ENCODE peak calls at places on chromosomes 5 and 9, in four cellular contexts. J, R, Q and G are unnamed samples. For H3K9me3, the result is how much of the 10 kb centered on the place peaks cover.

GRCh38 chr9:36049408-36049807 is 12.7 kb downstream of the RECK start:
- DNase-seq in Q (no peak), R (no peak), J (no peak), G (no peak)

GRCh38 chr5:73370620-73371583 is 77.7 kb downstream of the FOXD1 start:
- DNase-seq in R (peak), J (no peak), Q (no peak), G (no peak)

GRCh38 chr9:34562136-34562745 is 27.3 kb downstream of the CNTFR start:
- DNase-seq in J (no peak), R (no peak), Q (no peak), G (no peak)

GRCh38 chr5:22372376-22372775 is 480.8 kb downstream of the CDH12 start:
- DNase-seq in Q (no peak), R (peak), J (no peak), G (no peak)

GRCh38 chr9:98523231-98523901 is 185.4 kb downstream of the GABBR2 start:
- DNase-seq in J (no peak), R (peak), Q (no peak), G (no peak)

GRCh38 chr5:131379723-131380122 is 115.9 kb downstream of the CDC42SE2 start:
- DNase-seq in Q (no peak), R (peak), J (no peak), G (no peak)

GRCh38 chr5:175853573-175854230 is 17.7 kb upstream of the CPLX2 start:
- DNase-seq in J (no peak), Q (no peak), R (peak), G (no peak)

GRCh38 chr5:113574417-113574816 is 60.9 kb downstream of the YTHDC2 start:
- DNase-seq in Q (no peak), J (peak), R (no peak), G (no peak)

GRCh38 chr9:87725900-87726709 is at the start of gene CTSL:
- DNase-seq in Q (peak), J (peak), R (peak), G (peak)

GRCh38 chr5:62560786-62561185 is 17.8 kb upstream of the LRRC70 start:
- DNase-seq in J (no peak), Q (no peak), R (no peak), G (no peak)

GRCh38 chr5:96507128-96507527 is 74.1 kb upstream of the PCSK1 start:
- DNase-seq in J (no peak), R (no peak), Q (no peak), G (no peak)

GRCh38 chr5:174172104-174172965 is 126.8 kb downstream of the NSG2 start:
- DNase-seq in Q (no peak), R (no peak), J (no peak), G (no peak)

GRCh38 chr9:113520109-113520642 is 56.6 kb downstream of the RGS3 start:
- DNase-seq in R (peak), Q (no peak), J (no peak), G (peak)

GRCh38 chr5:163269624-163270023 is 167.8 kb upstream of the CCNG1 start:
- DNase-seq in R (peak), Q (no peak), J (no peak), G (no peak)

GRCh38 chr9:77816641-77817341 is 168.7 kb upstream of the GNA14 start:
- DNase-seq in J (no peak), Q (no peak), R (no peak), G (no peak)

GRCh38 chr5:172864161-172864560 is 30.1 kb downstream of the ERGIC1 start:
- DNase-seq in Q (no peak), J (no peak), R (no peak), G (no peak)

GRCh38 chr5:127561254-127561653 is 43.8 kb downstream of the PRRC1 start:
- DNase-seq in J (no peak), Q (no peak), R (no peak), G (no peak)

GRCh38 chr5:127563133-127563532 is 45.7 kb downstream of the PRRC1 start:
- DNase-seq in J (no peak), R (peak), Q (no peak), G (no peak)

GRCh38 chr5:127565586-127566270 is 48.3 kb downstream of the PRRC1 start:
- DNase-seq in R (no peak), J (no peak), Q (no peak), G (no peak)

GRCh38 chr5:127564002-127564769 is 46.7 kb downstream of the PRRC1 start:
- DNase-seq in Q (peak), J (no peak), R (peak), G (no peak)

GRCh38 chr5:127562252-127562651 is 44.8 kb downstream of the PRRC1 start:
- DNase-seq in R (peak), J (no peak), Q (no peak), G (no peak)
- TF ChIP-seq CTCF in R (peak), J (peak), Q (peak), G (no peak)

DNA sequence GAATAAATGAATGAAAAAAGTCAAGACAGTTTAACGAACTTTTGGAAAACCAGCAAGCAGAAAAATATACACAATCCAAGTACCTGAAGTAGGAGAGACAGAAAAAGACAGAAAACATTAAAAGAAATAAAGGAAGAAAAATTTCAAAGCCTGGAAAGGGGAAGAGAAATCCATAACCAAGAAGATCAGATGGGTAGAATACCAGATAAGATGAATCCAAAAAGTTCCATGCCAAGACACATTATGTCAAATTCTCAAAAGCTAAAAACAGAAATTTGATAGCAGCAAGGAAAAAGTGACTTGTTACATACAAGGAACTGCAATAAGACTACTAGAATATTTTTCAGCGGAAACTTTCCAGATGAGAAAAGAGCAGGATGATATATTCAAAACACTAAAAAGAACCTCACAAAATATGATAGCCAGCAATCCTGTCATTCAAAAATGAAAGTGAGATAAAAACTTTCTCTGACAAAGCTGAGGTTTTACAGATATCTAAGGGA is 7.6 kb upstream of the ZNF300 start:
- DNase-seq in R (no peak), Q (no peak), J (no peak), G (no peak)
- H3K9me3 ChIP-seq in R (under half), Q (under half), J (half or more), G (under half)

GRCh38 chr5:140734354-140734753 is 34.1 kb downstream of the ZMAT2 start:
- DNase-seq in R (peak), Q (no peak), J (no peak), G (no peak)
- TF ChIP-seq CTCF in R (peak), Q (no peak), J (peak), G (peak)

DNA sequence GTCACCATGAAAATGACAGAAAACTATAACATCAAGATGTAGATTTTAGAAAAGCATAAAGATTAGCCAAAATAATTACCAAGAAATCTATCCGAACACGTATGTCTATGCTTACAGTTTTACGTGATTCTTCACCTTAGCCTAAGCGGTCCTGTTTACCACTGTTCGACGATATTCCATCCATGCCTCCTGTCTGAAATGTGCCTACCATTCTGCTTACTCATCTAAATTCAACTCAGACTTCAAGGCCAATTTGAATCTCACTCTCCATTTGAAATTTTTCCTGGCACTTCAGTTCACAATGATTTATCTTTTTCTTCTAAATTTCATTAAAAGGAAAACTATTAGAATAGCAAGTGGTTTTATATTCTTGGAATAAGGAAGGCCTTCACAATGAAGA is 15.4 kb downstream of the ZDHHC21 start:
- DNase-seq in J (no peak), R (no peak), Q (no peak), G (no peak)
- H3K9me3 ChIP-seq in J (under half), R (under half), Q (under half), G (under half)

DNA sequence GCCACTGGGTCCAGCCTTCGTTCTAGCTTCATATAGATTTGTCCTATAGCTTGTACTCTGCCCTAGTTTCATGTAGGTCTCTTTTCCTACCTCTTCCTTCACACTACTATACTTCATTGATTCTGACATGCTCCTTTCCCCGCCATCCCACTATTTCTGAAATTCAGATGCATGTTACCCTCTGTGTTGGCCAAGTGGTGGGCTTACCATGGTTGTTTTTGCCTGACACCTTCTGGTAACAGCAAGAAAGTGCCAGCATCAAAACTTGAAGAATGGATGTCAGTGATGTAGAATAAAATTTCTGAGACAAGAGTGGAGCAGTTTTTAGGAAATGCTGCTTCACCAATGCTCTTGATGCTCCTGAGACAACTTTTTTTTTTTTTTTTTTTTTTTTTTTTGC is 19.5 kb upstream of the SERINC5 start:
- DNase-seq in R (peak), J (no peak), Q (no peak), G (no peak)
- TF ChIP-seq CTCF in R (peak), J (peak), Q (peak), G (no peak)

DNA sequence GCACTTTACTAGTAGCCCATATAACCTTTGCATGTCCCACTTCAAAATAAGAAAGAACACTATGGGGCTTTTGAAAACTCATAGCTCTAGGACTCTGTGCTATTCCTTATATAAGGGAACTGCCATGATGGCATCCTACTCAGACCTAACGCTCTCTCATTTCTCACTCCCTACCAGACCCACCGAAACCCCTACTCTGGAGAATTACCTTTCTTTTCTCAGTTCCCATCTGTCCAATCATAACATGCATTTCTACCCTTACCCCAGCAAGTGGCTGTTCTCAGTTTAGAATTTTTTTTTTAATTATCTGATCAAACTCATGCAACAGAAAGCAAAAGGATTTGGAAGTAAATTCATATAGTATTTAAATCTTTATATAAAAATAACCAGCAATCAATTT is 27.3 kb downstream of the CARNMT1 start:
- DNase-seq in J (no peak), R (no peak), Q (no peak), G (no peak)
- H3K9me3 ChIP-seq in J (under half), R (under half), Q (under half), G (under half)